ENCODE peak calls at places on chromosomes 11 and 22, in seven cellular contexts. One of them, this sample, is unnamed.

GRCh38 chr11:61904539-61905048 is 12.8 kb downstream of the RAB3IL1 start:
- DNase-seq in MG63: no peak
- DNase-seq in choroid plexus epithelial cell: no peak
- DNase-seq in cardiac fibroblast: no peak
- DNase-seq in brain microvascular endothelial cell: no peak
- DNase-seq in epithelial cell of esophagus: peak; percentile 41
- DNase-seq in stomach: peak; percentile 81
- DNase-seq in this sample: no peak

GRCh38 chr22:45683680-45684079 is 12.0 kb downstream of the ATXN10 start:
- DNase-seq in brain microvascular endothelial cell: no peak
- DNase-seq in cardiac fibroblast: no peak
- DNase-seq in choroid plexus epithelial cell: no peak
- DNase-seq in epithelial cell of esophagus: no peak
- DNase-seq in stomach: no peak
- DNase-seq in MG63: no peak
- DNase-seq in this sample: no peak

GRCh38 chr11:2716376-2717095 is 16.7 kb upstream of the KCNQ1OT1 start:
- DNase-seq in epithelial cell of esophagus: no peak
- DNase-seq in stomach: no peak
- DNase-seq in MG63: no peak
- DNase-seq in choroid plexus epithelial cell: no peak
- DNase-seq in brain microvascular endothelial cell: no peak
- DNase-seq in cardiac fibroblast: no peak
- DNase-seq in this sample: no peak

GRCh38 chr11:111388431-111388830 is 9.4 kb upstream of the POU2AF1 start:
- DNase-seq in MG63: peak; percentile 30
- DNase-seq in epithelial cell of esophagus: no peak
- DNase-seq in choroid plexus epithelial cell: no peak
- DNase-seq in stomach: no peak
- DNase-seq in cardiac fibroblast: no peak
- DNase-seq in brain microvascular endothelial cell: no peak
- DNase-seq in this sample: no peak

GRCh38 chr11:101835465-101836063 is 79.2 kb upstream of the CEP126 start:
- DNase-seq in cardiac fibroblast: peak; percentile 25
- DNase-seq in MG63: peak; percentile 10
- DNase-seq in choroid plexus epithelial cell: no peak
- DNase-seq in brain microvascular endothelial cell: no peak
- DNase-seq in stomach: no peak
- DNase-seq in epithelial cell of esophagus: peak; percentile 26
- DNase-seq in this sample: no peak

GRCh38 chr22:31923166-31923565 is 21.2 kb upstream of the YWHAH start:
- DNase-seq in cardiac fibroblast: peak; percentile 9
- DNase-seq in epithelial cell of esophagus: no peak
- DNase-seq in MG63: no peak
- DNase-seq in stomach: no peak
- DNase-seq in choroid plexus epithelial cell: no peak
- DNase-seq in brain microvascular endothelial cell: no peak
- DNase-seq in this sample: no peak

GRCh38 chr22:38187413-38188212 is 6.0 kb upstream of the PLA2G6 start:
- DNase-seq in MG63: peak; percentile 47
- DNase-seq in brain microvascular endothelial cell: no peak
- DNase-seq in stomach: peak; percentile 66
- DNase-seq in cardiac fibroblast: peak; percentile 70
- DNase-seq in epithelial cell of esophagus: peak; percentile 73
- DNase-seq in choroid plexus epithelial cell: peak; percentile 59
- DNase-seq in this sample: no peak

GRCh38 chr22:37179126-37179470 is 8.9 kb downstream of the C1QTNF6 start:
- DNase-seq in brain microvascular endothelial cell: no peak
- DNase-seq in epithelial cell of esophagus: no peak
- DNase-seq in MG63: no peak
- DNase-seq in cardiac fibroblast: no peak
- DNase-seq in stomach: no peak
- DNase-seq in choroid plexus epithelial cell: no peak
- DNase-seq in this sample: no peak

GRCh38 chr22:34019190-34019845 is 99.0 kb upstream of the LARGE1 start:
- DNase-seq in MG63: no peak
- DNase-seq in brain microvascular endothelial cell: no peak
- DNase-seq in epithelial cell of esophagus: no peak
- DNase-seq in stomach: no peak
- DNase-seq in cardiac fibroblast: no peak
- DNase-seq in choroid plexus epithelial cell: no peak
- DNase-seq in this sample: no peak

GRCh38 chr11:60978546-60979380 is 7.3 kb downstream of the CD6 start:
- DNase-seq in brain microvascular endothelial cell: no peak
- DNase-seq in MG63: no peak
- DNase-seq in epithelial cell of esophagus: peak; percentile 91
- DNase-seq in cardiac fibroblast: no peak
- DNase-seq in choroid plexus epithelial cell: no peak
- DNase-seq in stomach: no peak
- DNase-seq in this sample: no peak

GRCh38 chr11:44497995-44498394 is 67.5 kb upstream of the CD82 start:
- DNase-seq in MG63: no peak
- DNase-seq in cardiac fibroblast: no peak
- DNase-seq in epithelial cell of esophagus: no peak
- DNase-seq in stomach: no peak
- DNase-seq in brain microvascular endothelial cell: no peak
- DNase-seq in choroid plexus epithelial cell: no peak
- DNase-seq in this sample: no peak

GRCh38 chr11:56103210-56103737 is at the start of gene OR8H2:
- DNase-seq in epithelial cell of esophagus: no peak
- DNase-seq in choroid plexus epithelial cell: no peak
- DNase-seq in brain microvascular endothelial cell: no peak
- DNase-seq in stomach: no peak
- DNase-seq in MG63: no peak
- DNase-seq in cardiac fibroblast: no peak
- DNase-seq in this sample: no peak

GRCh38 chr22:48037618-48038017 is 1275.2 kb downstream of the TBC1D22A start:
- DNase-seq in stomach: no peak
- DNase-seq in choroid plexus epithelial cell: no peak
- DNase-seq in MG63: no peak
- DNase-seq in cardiac fibroblast: no peak
- DNase-seq in brain microvascular endothelial cell: no peak
- DNase-seq in epithelial cell of esophagus: no peak
- DNase-seq in this sample: no peak

GRCh38 chr11:548700-549603 is 11.6 kb downstream of the LMNTD2 start:
- DNase-seq in epithelial cell of esophagus: peak; percentile 41
- DNase-seq in stomach: no peak
- DNase-seq in choroid plexus epithelial cell: peak; percentile 22
- DNase-seq in brain microvascular endothelial cell: no peak
- DNase-seq in cardiac fibroblast: no peak
- DNase-seq in MG63: no peak
- DNase-seq in this sample: no peak

GRCh38 chr11:62193954-62194353 is 3.9 kb downstream of the SCGB1D1 start:
- DNase-seq in MG63: no peak
- DNase-seq in cardiac fibroblast: peak; percentile 4
- DNase-seq in brain microvascular endothelial cell: no peak
- DNase-seq in choroid plexus epithelial cell: peak; percentile 11
- DNase-seq in stomach: no peak
- DNase-seq in epithelial cell of esophagus: peak; percentile 30
- DNase-seq in this sample: no peak

GRCh38 chr11:62574363-62575057 is 819 bp upstream of the EEF1G start:
- DNase-seq in epithelial cell of esophagus: no peak
- DNase-seq in brain microvascular endothelial cell: no peak
- DNase-seq in cardiac fibroblast: peak; percentile 37
- DNase-seq in choroid plexus epithelial cell: no peak
- DNase-seq in MG63: no peak
- DNase-seq in stomach: peak; percentile 40
- DNase-seq in this sample: no peak

GRCh38 chr11:88174627-88175003 is 628 bp downstream of the RAB38 start:
- DNase-seq in stomach: peak; percentile 73
- DNase-seq in MG63: peak; percentile 79
- DNase-seq in brain microvascular endothelial cell: peak; percentile 76
- DNase-seq in choroid plexus epithelial cell: peak; percentile 67
- DNase-seq in epithelial cell of esophagus: peak; percentile 96
- DNase-seq in cardiac fibroblast: peak; percentile 93
- DNase-seq in this sample: peak; percentile 72

GRCh38 chr11:88178211-88178610 is 3.0 kb upstream of the RAB38 start:
- DNase-seq in choroid plexus epithelial cell: peak; percentile 79
- DNase-seq in brain microvascular endothelial cell: peak; percentile 7
- DNase-seq in MG63: no peak
- DNase-seq in epithelial cell of esophagus: no peak
- DNase-seq in stomach: no peak
- DNase-seq in cardiac fibroblast: peak; percentile 46
- DNase-seq in this sample: peak; percentile 69

GRCh38 chr11:88175004-88175706 is at the start of gene RAB38:
- DNase-seq in stomach: peak; percentile 64
- DNase-seq in MG63: no peak
- DNase-seq in brain microvascular endothelial cell: peak; percentile 11
- DNase-seq in choroid plexus epithelial cell: peak; percentile 20
- DNase-seq in cardiac fibroblast: no peak
- DNase-seq in epithelial cell of esophagus: peak; percentile 83
- DNase-seq in this sample: no peak

GRCh38 chr11:88179141-88179540 is 3.9 kb upstream of the RAB38 start:
- DNase-seq in stomach: no peak
- DNase-seq in epithelial cell of esophagus: peak; percentile 98
- DNase-seq in brain microvascular endothelial cell: peak; percentile 44
- DNase-seq in MG63: no peak
- DNase-seq in cardiac fibroblast: peak; percentile 71
- DNase-seq in choroid plexus epithelial cell: peak; percentile 72
- DNase-seq in this sample: peak; percentile 81

GRCh38 chr11:88175707-88176066 is 444 bp upstream of the RAB38 start:
- DNase-seq in cardiac fibroblast: no peak
- DNase-seq in brain microvascular endothelial cell: no peak
- DNase-seq in stomach: no peak
- DNase-seq in epithelial cell of esophagus: peak; percentile 30
- DNase-seq in choroid plexus epithelial cell: peak; percentile 26
- DNase-seq in MG63: no peak
- DNase-seq in this sample: no peak
- H3K4me3 ChIP-seq in cardiac fibroblast: peak overlapping the region; percentile 60
- H3K4me3 ChIP-seq in brain microvascular endothelial cell: peak overlapping the region; percentile 68
- H3K4me3 ChIP-seq in stomach: peak overlapping the region; percentile 47
- H3K4me3 ChIP-seq in epithelial cell of esophagus: peak overlapping the region; percentile 71
- H3K4me3 ChIP-seq in choroid plexus epithelial cell: peak overlapping the region; percentile 60
- H3K4me3 ChIP-seq in MG63: no peak overlapping the region
- H3K4me3 ChIP-seq in this sample: no peak overlapping the region

GRCh38 chr11:17718510-17718962 is 835 bp upstream of the MYOD1 start:
- DNase-seq in MG63: no peak
- DNase-seq in cardiac fibroblast: no peak
- DNase-seq in choroid plexus epithelial cell: no peak
- DNase-seq in stomach: no peak
- DNase-seq in brain microvascular endothelial cell: no peak
- DNase-seq in epithelial cell of esophagus: no peak
- DNase-seq in this sample: no peak

GRCh38 chr11:17719028-17719939 is at the start of gene MYOD1:
- DNase-seq in MG63: no peak
- DNase-seq in choroid plexus epithelial cell: no peak
- DNase-seq in epithelial cell of esophagus: peak; percentile 27
- DNase-seq in cardiac fibroblast: peak; percentile 14
- DNase-seq in brain microvascular endothelial cell: no peak
- DNase-seq in stomach: no peak
- DNase-seq in this sample: peak; percentile 29

GRCh38 chr11:17721242-17721999 is 2.0 kb downstream of the MYOD1 start:
- DNase-seq in cardiac fibroblast: no peak
- DNase-seq in stomach: no peak
- DNase-seq in brain microvascular endothelial cell: no peak
- DNase-seq in epithelial cell of esophagus: no peak
- DNase-seq in MG63: no peak
- DNase-seq in choroid plexus epithelial cell: no peak
- DNase-seq in this sample: no peak

GRCh38 chr11:17720796-17721171 is 1.4 kb downstream of the MYOD1 start:
- DNase-seq in stomach: no peak
- DNase-seq in epithelial cell of esophagus: no peak
- DNase-seq in brain microvascular endothelial cell: no peak
- DNase-seq in MG63: no peak
- DNase-seq in cardiac fibroblast: no peak
- DNase-seq in choroid plexus epithelial cell: no peak
- DNase-seq in this sample: no peak

DNA sequence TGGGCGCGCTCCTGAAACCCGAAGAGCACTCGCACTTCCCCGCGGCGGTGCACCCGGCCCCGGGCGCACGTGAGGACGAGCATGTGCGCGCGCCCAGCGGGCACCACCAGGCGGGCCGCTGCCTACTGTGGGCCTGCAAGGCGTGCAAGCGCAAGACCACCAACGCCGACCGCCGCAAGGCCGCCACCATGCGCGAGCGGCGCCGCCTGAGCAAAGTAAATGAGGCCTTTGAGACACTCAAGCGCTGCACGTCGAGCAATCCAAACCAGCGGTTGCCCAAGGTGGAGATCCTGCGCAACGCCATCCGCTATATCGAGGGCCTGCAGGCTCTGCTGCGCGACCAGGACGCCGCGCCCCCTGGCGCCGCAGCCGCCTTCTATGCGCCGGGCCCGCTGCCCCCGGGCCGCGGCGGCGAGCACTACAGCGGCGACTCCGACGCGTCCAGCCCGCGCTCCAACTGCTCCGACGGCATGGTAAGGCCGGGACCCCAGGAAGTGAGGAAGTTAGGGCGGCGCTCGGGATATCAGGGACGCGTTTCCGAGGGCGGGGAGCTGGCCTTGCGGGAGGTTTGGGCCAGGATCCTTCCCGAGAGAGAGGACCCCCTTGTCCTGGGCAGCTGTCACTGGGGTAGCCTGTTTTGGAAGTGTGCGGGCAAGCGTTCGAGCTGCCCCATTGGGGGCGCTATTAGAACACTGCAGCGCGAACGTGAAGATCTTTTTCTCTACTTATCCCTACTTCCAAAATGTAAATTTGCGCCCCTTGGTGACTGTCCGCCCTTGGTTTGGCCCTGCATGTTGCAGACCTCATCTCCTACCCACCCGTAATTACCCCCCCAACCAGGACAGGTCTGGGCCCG is 797 bp downstream of the MYOD1 start:
- DNase-seq in brain microvascular endothelial cell: no peak
- DNase-seq in stomach: no peak
- DNase-seq in MG63: no peak
- DNase-seq in choroid plexus epithelial cell: peak; percentile 13
- DNase-seq in cardiac fibroblast: peak; percentile 10
- DNase-seq in epithelial cell of esophagus: no peak
- DNase-seq in this sample: no peak
- H3K4me3 ChIP-seq in brain microvascular endothelial cell: no peak overlapping the region
- H3K4me3 ChIP-seq in stomach: no peak overlapping the region
- H3K4me3 ChIP-seq in MG63: no peak overlapping the region
- H3K4me3 ChIP-seq in choroid plexus epithelial cell: no peak overlapping the region
- H3K4me3 ChIP-seq in cardiac fibroblast: no peak overlapping the region
- H3K4me3 ChIP-seq in epithelial cell of esophagus: no peak overlapping the region
- H3K4me3 ChIP-seq in this sample: peak overlapping the region; percentile 60

DNA sequence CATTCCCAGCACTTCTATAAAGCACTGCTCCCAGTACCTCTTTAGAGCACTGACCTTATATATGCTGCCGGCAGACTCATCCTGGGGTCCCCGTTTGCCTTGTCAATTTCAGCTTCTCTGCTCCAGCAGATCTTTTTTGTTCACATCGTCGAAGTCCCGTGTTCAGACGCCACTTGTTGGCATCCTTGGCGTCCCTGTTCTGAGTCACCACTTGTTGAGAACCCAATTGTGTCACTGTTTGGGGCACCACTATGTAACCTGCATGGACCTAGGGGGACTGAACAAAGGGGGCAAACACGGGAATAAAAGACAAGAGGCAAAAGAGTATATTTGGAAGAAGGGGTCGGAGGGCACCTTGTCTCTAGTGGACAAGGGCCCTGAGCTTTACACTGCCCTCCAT is 25.5 kb downstream of the OR10A6 start:
- DNase-seq in stomach: no peak
- DNase-seq in MG63: no peak
- DNase-seq in brain microvascular endothelial cell: no peak
- DNase-seq in epithelial cell of esophagus: peak; percentile 41
- DNase-seq in choroid plexus epithelial cell: no peak
- DNase-seq in cardiac fibroblast: no peak
- DNase-seq in this sample: no peak
- H3K4me3 ChIP-seq in stomach: no peak overlapping the region
- H3K4me3 ChIP-seq in MG63: no peak overlapping the region
- H3K4me3 ChIP-seq in brain microvascular endothelial cell: no peak overlapping the region
- H3K4me3 ChIP-seq in epithelial cell of esophagus: peak overlapping the region; percentile 11
- H3K4me3 ChIP-seq in choroid plexus epithelial cell: no peak overlapping the region
- H3K4me3 ChIP-seq in cardiac fibroblast: no peak overlapping the region
- H3K4me3 ChIP-seq in this sample: no peak overlapping the region

GRCh38 chr11:134412508-134413333 is 679 bp upstream of the B3GAT1 start:
- DNase-seq in brain microvascular endothelial cell: no peak
- DNase-seq in stomach: peak; percentile 64
- DNase-seq in MG63: no peak
- DNase-seq in epithelial cell of esophagus: no peak
- DNase-seq in choroid plexus epithelial cell: no peak
- DNase-seq in cardiac fibroblast: no peak
- DNase-seq in this sample: no peak
- H3K4me3 ChIP-seq in brain microvascular endothelial cell: peak overlapping the region; percentile 17
- H3K4me3 ChIP-seq in stomach: peak overlapping the region; percentile 50
- H3K4me3 ChIP-seq in MG63: peak overlapping the region; percentile 16
- H3K4me3 ChIP-seq in epithelial cell of esophagus: no peak overlapping the region
- H3K4me3 ChIP-seq in choroid plexus epithelial cell: peak overlapping the region; percentile 20
- H3K4me3 ChIP-seq in cardiac fibroblast: peak overlapping the region; percentile 37
- H3K4me3 ChIP-seq in this sample: peak overlapping the region; percentile 27